ENCODE peak calls at places on chromosome 1, in seven cellular contexts. One of them, this sample, is unnamed. For H3K9me3, the result is how much of the 10 kb centered on the place peaks cover.

GRCh38 chr1:244092293-244093264 is 41.5 kb downstream of the ZBTB18 start:
- DNase-seq in right atrium auricular region: no peak
- DNase-seq in cardiac muscle cell: no peak
- DNase-seq in HCT116: no peak
- DNase-seq in IMR-90: peak
- DNase-seq in left lung: no peak
- DNase-seq in mammary epithelial cell: no peak
- DNase-seq in this sample: no peak

GRCh38 chr1:110155878-110156522 is 5.7 kb downstream of the SLC6A17 start:
- DNase-seq in right atrium auricular region: no peak
- DNase-seq in cardiac muscle cell: peak
- DNase-seq in HCT116: no peak
- DNase-seq in IMR-90: peak
- DNase-seq in left lung: no peak
- DNase-seq in mammary epithelial cell: peak
- DNase-seq in this sample: peak

GRCh38 chr1:75836528-75836927 is 39.8 kb downstream of the MSH4 start:
- DNase-seq in right atrium auricular region: no peak
- DNase-seq in cardiac muscle cell: no peak
- DNase-seq in HCT116: no peak
- DNase-seq in IMR-90: no peak
- DNase-seq in left lung: no peak
- DNase-seq in mammary epithelial cell: no peak
- DNase-seq in this sample: no peak

GRCh38 chr1:161089938-161090337 is 580 bp upstream of the NECTIN4 start:
- DNase-seq in right atrium auricular region: no peak
- DNase-seq in cardiac muscle cell: no peak
- DNase-seq in HCT116: no peak
- DNase-seq in IMR-90: no peak
- DNase-seq in left lung: no peak
- DNase-seq in mammary epithelial cell: no peak
- DNase-seq in this sample: no peak

GRCh38 chr1:212600071-212600915 is 8.3 kb upstream of the ATF3 start:
- DNase-seq in right atrium auricular region: no peak
- DNase-seq in cardiac muscle cell: no peak
- DNase-seq in HCT116: no peak
- DNase-seq in IMR-90: no peak
- DNase-seq in left lung: no peak
- DNase-seq in mammary epithelial cell: no peak
- DNase-seq in this sample: no peak

GRCh38 chr1:23168079-23168461 is 586 bp downstream of the LUZP1 start:
- DNase-seq in right atrium auricular region: peak
- DNase-seq in cardiac muscle cell: peak
- DNase-seq in HCT116: no peak
- DNase-seq in IMR-90: no peak
- DNase-seq in left lung: peak
- DNase-seq in mammary epithelial cell: no peak
- DNase-seq in this sample: peak

GRCh38 chr1:234994411-234995295 is 134.0 kb downstream of the TOMM20 start:
- DNase-seq in right atrium auricular region: no peak
- DNase-seq in cardiac muscle cell: no peak
- DNase-seq in HCT116: no peak
- DNase-seq in IMR-90: no peak
- DNase-seq in left lung: no peak
- DNase-seq in mammary epithelial cell: no peak
- DNase-seq in this sample: no peak

GRCh38 chr1:118116401-118116800 is 68.6 kb downstream of the SPAG17 start:
- DNase-seq in right atrium auricular region: no peak
- DNase-seq in cardiac muscle cell: no peak
- DNase-seq in HCT116: no peak
- DNase-seq in IMR-90: peak
- DNase-seq in left lung: no peak
- DNase-seq in mammary epithelial cell: no peak
- DNase-seq in this sample: no peak

GRCh38 chr1:46394108-46394871 is at the start of gene FAAH:
- DNase-seq in right atrium auricular region: no peak
- DNase-seq in cardiac muscle cell: peak
- DNase-seq in HCT116: peak
- DNase-seq in IMR-90: no peak
- DNase-seq in left lung: peak
- DNase-seq in mammary epithelial cell: peak
- DNase-seq in this sample: peak

GRCh38 chr1:212485218-212485609 is 52.5 kb downstream of the NENF start:
- DNase-seq in right atrium auricular region: no peak
- DNase-seq in cardiac muscle cell: no peak
- DNase-seq in HCT116: no peak
- DNase-seq in IMR-90: no peak
- DNase-seq in left lung: no peak
- DNase-seq in mammary epithelial cell: no peak
- DNase-seq in this sample: no peak

GRCh38 chr1:26283226-26283853 is 3.5 kb downstream of the SH3BGRL3 start:
- DNase-seq in right atrium auricular region: no peak
- DNase-seq in cardiac muscle cell: no peak
- DNase-seq in HCT116: no peak
- DNase-seq in IMR-90: no peak
- DNase-seq in left lung: no peak
- DNase-seq in mammary epithelial cell: no peak
- DNase-seq in this sample: no peak

GRCh38 chr1:239802275-239802674 is 289.4 kb upstream of the FMN2 start:
- DNase-seq in right atrium auricular region: no peak
- DNase-seq in cardiac muscle cell: no peak
- DNase-seq in HCT116: no peak
- DNase-seq in IMR-90: no peak
- DNase-seq in left lung: no peak
- DNase-seq in mammary epithelial cell: no peak
- DNase-seq in this sample: no peak
- TF ChIP-seq CTCF in right atrium auricular region: no peak
- TF ChIP-seq CTCF in cardiac muscle cell: no peak
- TF ChIP-seq CTCF in HCT116: no peak
- TF ChIP-seq CTCF in IMR-90: no peak
- TF ChIP-seq CTCF in left lung: no peak
- TF ChIP-seq CTCF in mammary epithelial cell: no peak
- TF ChIP-seq CTCF in this sample: peak

DNA sequence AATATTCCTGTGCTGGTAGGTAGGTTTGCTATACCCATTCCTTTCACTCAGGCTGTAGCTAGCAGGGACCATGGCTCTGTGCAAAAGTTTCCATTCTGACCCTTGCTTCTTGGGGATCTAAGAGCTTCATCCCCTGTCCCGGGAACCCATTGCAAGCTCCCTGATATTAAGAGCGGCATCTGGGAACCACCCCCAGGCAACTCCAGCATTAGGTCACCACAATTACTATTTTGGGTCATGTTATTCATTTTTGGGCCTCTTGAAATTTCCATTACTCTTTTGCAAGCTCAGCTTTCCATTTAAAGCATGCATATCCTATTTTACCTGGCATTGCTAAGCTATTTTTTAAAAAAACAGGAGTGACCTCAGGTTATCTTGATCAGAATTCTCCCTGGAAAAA is 22.1 kb upstream of the ACTRT2 start:
- DNase-seq in right atrium auricular region: no peak
- DNase-seq in cardiac muscle cell: no peak
- DNase-seq in HCT116: no peak
- DNase-seq in IMR-90: no peak
- DNase-seq in left lung: no peak
- DNase-seq in mammary epithelial cell: no peak
- DNase-seq in this sample: no peak
- H3K9me3 ChIP-seq in right atrium auricular region: under half
- H3K9me3 ChIP-seq in cardiac muscle cell: under half
- H3K9me3 ChIP-seq in HCT116: under half
- H3K9me3 ChIP-seq in IMR-90: under half
- H3K9me3 ChIP-seq in left lung: under half
- H3K9me3 ChIP-seq in mammary epithelial cell: under half
- H3K9me3 ChIP-seq in this sample: under half

GRCh38 chr1:205600085-205600484 is 31.7 kb downstream of the ELK4 start:
- DNase-seq in right atrium auricular region: no peak
- DNase-seq in cardiac muscle cell: no peak
- DNase-seq in HCT116: no peak
- DNase-seq in IMR-90: peak
- DNase-seq in left lung: no peak
- DNase-seq in mammary epithelial cell: peak
- DNase-seq in this sample: no peak
- TF ChIP-seq CTCF in right atrium auricular region: no peak
- TF ChIP-seq CTCF in cardiac muscle cell: peak
- TF ChIP-seq CTCF in HCT116: no peak
- TF ChIP-seq CTCF in IMR-90: peak
- TF ChIP-seq CTCF in left lung: no peak
- TF ChIP-seq CTCF in mammary epithelial cell: peak
- TF ChIP-seq CTCF in this sample: no peak

GRCh38 chr1:86499987-86500593 is 31.4 kb downstream of the CLCA1 start:
- DNase-seq in right atrium auricular region: no peak
- DNase-seq in cardiac muscle cell: peak
- DNase-seq in HCT116: peak
- DNase-seq in IMR-90: peak
- DNase-seq in left lung: no peak
- DNase-seq in mammary epithelial cell: no peak
- DNase-seq in this sample: no peak
- H3K9me3 ChIP-seq in right atrium auricular region: under half
- H3K9me3 ChIP-seq in cardiac muscle cell: under half
- H3K9me3 ChIP-seq in HCT116: under half
- H3K9me3 ChIP-seq in IMR-90: under half
- H3K9me3 ChIP-seq in left lung: under half
- H3K9me3 ChIP-seq in mammary epithelial cell: under half
- H3K9me3 ChIP-seq in this sample: under half

This sample was measured in CD4-positive, alpha-beta T cell.